ENCODE peak calls at places on chromosomes 7 and 10, in seven cellular contexts. G is NB4, O is GM23338, K is endothelial cell, P is GM10248, T is PC-3, D is PC-9. L is an unnamed sample.

GRCh38 chr10:27372095-27372494 is 131.5 kb upstream of the ACBD5 start:
- DNase-seq in G (no peak), O (no peak), K (no peak), P (no peak), T (peak; percentile 45), D (no peak), L (no peak)

GRCh38 chr7:157540020-157540419 is 203.2 kb downstream of the DNAJB6 start:
- DNase-seq in G (no peak), O (no peak), K (no peak), P (no peak), T (no peak), D (no peak), L (no peak)

GRCh38 chr10:102225646-102226541 is at the start of gene ELOVL3:
- DNase-seq in G (peak; percentile 99), O (peak; percentile 99), K (peak; percentile 87), P (peak; percentile 94), T (peak; percentile 79), D (peak; percentile 57), L (peak; percentile 95)

GRCh38 chr7:38756521-38756920 is 125.3 kb upstream of the AMPH start:
- DNase-seq in G (no peak), O (no peak), K (no peak), P (no peak), T (peak; percentile 13), D (no peak), L (no peak)

GRCh38 chr10:28652101-28652500 is 25.2 kb upstream of the BAMBI start:
- DNase-seq in G (no peak), O (no peak), K (no peak), P (no peak), T (no peak), D (no peak), L (no peak)

GRCh38 chr10:17138450-17139062 is 8.9 kb upstream of the CUBN start:
- DNase-seq in G (no peak), O (no peak), K (no peak), P (no peak), T (no peak), D (no peak), L (no peak)

GRCh38 chr7:1042161-1042833 is 2.0 kb upstream of the GPR146 start:
- DNase-seq in G (peak; percentile 43), O (no peak), K (no peak), P (no peak), T (no peak), D (no peak), L (no peak)

GRCh38 chr10:46547881-46548780 is 8.3 kb downstream of the GPRIN2 start:
- DNase-seq in G (no peak), O (no peak), K (no peak), P (no peak), T (peak; percentile 24), D (no peak), L (no peak)

GRCh38 chr10:132910901-132911711 is 31.3 kb downstream of the CFAP46 start:
- DNase-seq in G (peak; percentile 20), O (no peak), K (no peak), P (no peak), T (no peak), D (no peak), L (no peak)

GRCh38 chr7:42128703-42129102 is 108.3 kb downstream of the GLI3 start:
- DNase-seq in G (peak; percentile 44), O (peak; percentile 45), K (peak; percentile 22), P (no peak), T (peak; percentile 49), D (no peak), L (no peak)
- TF ChIP-seq CTCF in G (peak; percentile 28), O (peak; percentile 74), K (no peak), P (peak; percentile 9), T (peak; percentile 60), D (no peak), L (no peak)

DNA sequence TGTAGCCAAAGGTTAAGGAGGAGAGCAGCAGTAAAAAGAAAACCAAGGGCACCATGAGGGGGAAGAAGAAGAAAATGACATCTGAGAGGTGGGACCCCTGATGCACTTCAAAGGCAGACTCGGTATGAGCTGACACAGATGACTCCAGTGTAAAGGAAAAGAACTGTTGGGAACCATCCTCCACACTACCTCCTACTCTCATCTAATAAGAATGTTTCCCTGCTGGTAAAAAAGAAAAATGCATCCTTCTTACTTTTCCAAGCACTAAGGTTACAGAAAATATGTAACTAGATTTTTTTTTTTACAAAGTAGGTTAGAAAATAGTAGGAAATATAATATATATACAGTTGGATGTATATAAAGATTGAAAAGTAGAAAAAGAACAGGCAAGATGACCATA is 16.9 kb downstream of the TAS2R41 start:
- DNase-seq in G (no peak), O (peak; percentile 53), K (no peak), P (no peak), T (peak; percentile 15), D (no peak), L (no peak)
- TF ChIP-seq CTCF in G (no peak), O (no peak), K (peak; percentile 50), P (no peak), T (peak; percentile 27), D (no peak), L (no peak)

GRCh38 chr7:20783716-20784310 is 2.9 kb downstream of the SP8 start:
- DNase-seq in G (no peak), O (peak; percentile 63), K (peak; percentile 59), P (peak; percentile 39), T (peak; percentile 48), D (no peak), L (no peak)

GRCh38 chr7:20783131-20783715 is 3.5 kb downstream of the SP8 start:
- DNase-seq in G (no peak), O (peak; percentile 71), K (no peak), P (no peak), T (no peak), D (no peak), L (no peak)

GRCh38 chr7:20785211-20786048 is 1.3 kb downstream of the SP8 start:
- DNase-seq in G (no peak), O (peak; percentile 78), K (peak; percentile 54), P (peak; percentile 28), T (peak; percentile 21), D (no peak), L (no peak)

GRCh38 chr7:20786049-20786412 is 655 bp downstream of the SP8 start:
- DNase-seq in G (no peak), O (no peak), K (no peak), P (no peak), T (no peak), D (no peak), L (no peak)

GRCh38 chr7:20784311-20785210 is 2.1 kb downstream of the SP8 start:
- DNase-seq in G (no peak), O (peak; percentile 79), K (peak; percentile 67), P (peak; percentile 41), T (peak; percentile 69), D (no peak), L (no peak)
- TF ChIP-seq CTCF in G (no peak), O (peak; percentile 51), K (peak; percentile 23), P (no peak), T (peak; percentile 48), D (no peak), L (no peak)

GRCh38 chr7:129238546-129238945 is 13.7 kb downstream of the AHCYL2 start:
- DNase-seq in G (no peak), O (no peak), K (no peak), P (no peak), T (no peak), D (no peak), L (no peak)
- TF ChIP-seq CTCF in G (no peak), O (no peak), K (no peak), P (no peak), T (no peak), D (no peak), L (no peak)

DNA sequence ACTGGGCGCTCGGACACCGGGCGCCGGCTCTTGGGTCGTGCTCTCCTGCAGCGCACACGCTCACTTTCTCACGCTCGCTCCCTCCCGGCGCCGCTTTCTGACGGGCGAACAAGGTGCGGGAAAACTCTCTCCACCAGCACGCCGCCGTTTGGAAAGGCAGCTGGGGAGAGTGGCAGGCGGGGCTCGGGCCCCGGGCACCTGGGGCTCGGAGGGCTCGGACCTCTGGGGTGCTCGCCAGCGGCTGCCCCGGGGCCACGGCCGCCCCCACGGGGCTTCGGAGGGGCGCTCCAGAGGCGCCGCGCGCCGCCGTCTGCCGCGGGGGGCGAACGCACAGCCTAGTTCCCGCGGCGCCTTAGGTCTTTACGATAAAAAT is 391 bp upstream of the EPC1 start:
- DNase-seq in G (no peak), O (no peak), K (no peak), P (no peak), T (no peak), D (no peak), L (no peak)
- TF ChIP-seq CTCF in G (no peak), O (no peak), K (no peak), P (no peak), T (no peak), D (no peak), L (no peak)